ENCODE peak calls at places on chromosomes 12 and 14, in ten cellular contexts. One of them, this sample, is unnamed.

GRCh38 chr14:47278233-47278842 is 397.1 kb downstream of the MDGA2 start:
- DNase-seq in neural progenitor cell: peak
- DNase-seq in pancreas: no peak
- DNase-seq in astrocyte: peak
- DNase-seq in dorsolateral prefrontal cortex: peak
- DNase-seq in astrocyte of the cerebellum: no peak
- DNase-seq in CD8-positive, alpha-beta T cell: no peak
- DNase-seq in osteoblast: no peak
- DNase-seq in choroid plexus epithelial cell: peak
- DNase-seq in tibial artery: no peak
- DNase-seq in this sample: peak

GRCh38 chr14:65517635-65518542 is 105.4 kb downstream of the FUT8 start:
- DNase-seq in choroid plexus epithelial cell: no peak
- DNase-seq in astrocyte of the cerebellum: no peak
- DNase-seq in pancreas: no peak
- DNase-seq in dorsolateral prefrontal cortex: no peak
- DNase-seq in astrocyte: no peak
- DNase-seq in osteoblast: no peak
- DNase-seq in neural progenitor cell: no peak
- DNase-seq in CD8-positive, alpha-beta T cell: no peak
- DNase-seq in tibial artery: no peak
- DNase-seq in this sample: no peak

GRCh38 chr12:15662983-15663659 is 126.1 kb downstream of the EPS8 start:
- DNase-seq in astrocyte: peak
- DNase-seq in CD8-positive, alpha-beta T cell: no peak
- DNase-seq in choroid plexus epithelial cell: peak
- DNase-seq in pancreas: no peak
- DNase-seq in astrocyte of the cerebellum: no peak
- DNase-seq in tibial artery: no peak
- DNase-seq in dorsolateral prefrontal cortex: no peak
- DNase-seq in neural progenitor cell: no peak
- DNase-seq in osteoblast: no peak
- DNase-seq in this sample: peak

GRCh38 chr12:132327351-132328171 is 1.8 kb downstream of the GALNT9 start:
- DNase-seq in CD8-positive, alpha-beta T cell: no peak
- DNase-seq in tibial artery: peak
- DNase-seq in dorsolateral prefrontal cortex: no peak
- DNase-seq in astrocyte of the cerebellum: peak
- DNase-seq in osteoblast: peak
- DNase-seq in choroid plexus epithelial cell: peak
- DNase-seq in astrocyte: peak
- DNase-seq in pancreas: no peak
- DNase-seq in neural progenitor cell: no peak
- DNase-seq in this sample: peak

GRCh38 chr14:38469156-38469555 is 213.3 kb upstream of the CLEC14A start:
- DNase-seq in astrocyte: no peak
- DNase-seq in neural progenitor cell: no peak
- DNase-seq in pancreas: no peak
- DNase-seq in dorsolateral prefrontal cortex: no peak
- DNase-seq in choroid plexus epithelial cell: peak
- DNase-seq in osteoblast: no peak
- DNase-seq in CD8-positive, alpha-beta T cell: no peak
- DNase-seq in tibial artery: no peak
- DNase-seq in astrocyte of the cerebellum: no peak
- DNase-seq in this sample: no peak

GRCh38 chr14:54642121-54642520 is 75.2 kb downstream of the SAMD4A start:
- DNase-seq in CD8-positive, alpha-beta T cell: no peak
- DNase-seq in tibial artery: no peak
- DNase-seq in astrocyte of the cerebellum: no peak
- DNase-seq in choroid plexus epithelial cell: no peak
- DNase-seq in neural progenitor cell: no peak
- DNase-seq in pancreas: no peak
- DNase-seq in osteoblast: no peak
- DNase-seq in dorsolateral prefrontal cortex: no peak
- DNase-seq in astrocyte: no peak
- DNase-seq in this sample: no peak

GRCh38 chr12:28369483-28369882 is 179.2 kb downstream of the CCDC91 start:
- DNase-seq in astrocyte: no peak
- DNase-seq in dorsolateral prefrontal cortex: no peak
- DNase-seq in tibial artery: no peak
- DNase-seq in pancreas: no peak
- DNase-seq in astrocyte of the cerebellum: no peak
- DNase-seq in CD8-positive, alpha-beta T cell: no peak
- DNase-seq in osteoblast: no peak
- DNase-seq in choroid plexus epithelial cell: no peak
- DNase-seq in neural progenitor cell: no peak
- DNase-seq in this sample: no peak

GRCh38 chr14:98944989-98945388 is 327.0 kb downstream of the BCL11B start:
- DNase-seq in neural progenitor cell: no peak
- DNase-seq in tibial artery: no peak
- DNase-seq in pancreas: no peak
- DNase-seq in astrocyte of the cerebellum: no peak
- DNase-seq in astrocyte: no peak
- DNase-seq in CD8-positive, alpha-beta T cell: no peak
- DNase-seq in dorsolateral prefrontal cortex: no peak
- DNase-seq in osteoblast: no peak
- DNase-seq in choroid plexus epithelial cell: no peak
- DNase-seq in this sample: no peak

GRCh38 chr12:77689510-77690086 is 141.1 kb upstream of the NAV3 start:
- DNase-seq in neural progenitor cell: no peak
- DNase-seq in dorsolateral prefrontal cortex: no peak
- DNase-seq in CD8-positive, alpha-beta T cell: no peak
- DNase-seq in pancreas: no peak
- DNase-seq in tibial artery: no peak
- DNase-seq in choroid plexus epithelial cell: no peak
- DNase-seq in osteoblast: no peak
- DNase-seq in astrocyte: no peak
- DNase-seq in astrocyte of the cerebellum: no peak
- DNase-seq in this sample: no peak

GRCh38 chr12:77687346-77687745 is 143.3 kb upstream of the NAV3 start:
- DNase-seq in tibial artery: no peak
- DNase-seq in neural progenitor cell: no peak
- DNase-seq in pancreas: no peak
- DNase-seq in CD8-positive, alpha-beta T cell: no peak
- DNase-seq in choroid plexus epithelial cell: no peak
- DNase-seq in astrocyte of the cerebellum: no peak
- DNase-seq in dorsolateral prefrontal cortex: no peak
- DNase-seq in osteoblast: no peak
- DNase-seq in astrocyte: no peak
- DNase-seq in this sample: no peak

GRCh38 chr12:77685112-77685511 is 145.6 kb upstream of the NAV3 start:
- DNase-seq in tibial artery: peak
- DNase-seq in pancreas: no peak
- DNase-seq in CD8-positive, alpha-beta T cell: no peak
- DNase-seq in astrocyte of the cerebellum: peak
- DNase-seq in neural progenitor cell: peak
- DNase-seq in choroid plexus epithelial cell: peak
- DNase-seq in dorsolateral prefrontal cortex: no peak
- DNase-seq in osteoblast: peak
- DNase-seq in astrocyte: peak
- DNase-seq in this sample: peak

GRCh38 chr12:77685906-77686305 is 144.8 kb upstream of the NAV3 start:
- DNase-seq in astrocyte of the cerebellum: no peak
- DNase-seq in dorsolateral prefrontal cortex: no peak
- DNase-seq in pancreas: no peak
- DNase-seq in tibial artery: no peak
- DNase-seq in astrocyte: no peak
- DNase-seq in choroid plexus epithelial cell: no peak
- DNase-seq in neural progenitor cell: no peak
- DNase-seq in osteoblast: no peak
- DNase-seq in CD8-positive, alpha-beta T cell: no peak
- DNase-seq in this sample: no peak

GRCh38 chr12:77686760-77687159 is 143.9 kb upstream of the NAV3 start:
- DNase-seq in tibial artery: no peak
- DNase-seq in astrocyte of the cerebellum: peak
- DNase-seq in osteoblast: no peak
- DNase-seq in dorsolateral prefrontal cortex: no peak
- DNase-seq in choroid plexus epithelial cell: peak
- DNase-seq in pancreas: no peak
- DNase-seq in CD8-positive, alpha-beta T cell: no peak
- DNase-seq in astrocyte: no peak
- DNase-seq in neural progenitor cell: no peak
- DNase-seq in this sample: no peak
- TF ChIP-seq CTCF in tibial artery: no peak
- TF ChIP-seq CTCF in astrocyte of the cerebellum: peak
- TF ChIP-seq CTCF in osteoblast: peak
- TF ChIP-seq CTCF in dorsolateral prefrontal cortex: no peak
- TF ChIP-seq CTCF in choroid plexus epithelial cell: peak
- TF ChIP-seq CTCF in pancreas: no peak
- TF ChIP-seq CTCF in CD8-positive, alpha-beta T cell: no peak
- TF ChIP-seq CTCF in astrocyte: peak
- TF ChIP-seq CTCF in neural progenitor cell: peak
- TF ChIP-seq CTCF in this sample: no peak

DNA sequence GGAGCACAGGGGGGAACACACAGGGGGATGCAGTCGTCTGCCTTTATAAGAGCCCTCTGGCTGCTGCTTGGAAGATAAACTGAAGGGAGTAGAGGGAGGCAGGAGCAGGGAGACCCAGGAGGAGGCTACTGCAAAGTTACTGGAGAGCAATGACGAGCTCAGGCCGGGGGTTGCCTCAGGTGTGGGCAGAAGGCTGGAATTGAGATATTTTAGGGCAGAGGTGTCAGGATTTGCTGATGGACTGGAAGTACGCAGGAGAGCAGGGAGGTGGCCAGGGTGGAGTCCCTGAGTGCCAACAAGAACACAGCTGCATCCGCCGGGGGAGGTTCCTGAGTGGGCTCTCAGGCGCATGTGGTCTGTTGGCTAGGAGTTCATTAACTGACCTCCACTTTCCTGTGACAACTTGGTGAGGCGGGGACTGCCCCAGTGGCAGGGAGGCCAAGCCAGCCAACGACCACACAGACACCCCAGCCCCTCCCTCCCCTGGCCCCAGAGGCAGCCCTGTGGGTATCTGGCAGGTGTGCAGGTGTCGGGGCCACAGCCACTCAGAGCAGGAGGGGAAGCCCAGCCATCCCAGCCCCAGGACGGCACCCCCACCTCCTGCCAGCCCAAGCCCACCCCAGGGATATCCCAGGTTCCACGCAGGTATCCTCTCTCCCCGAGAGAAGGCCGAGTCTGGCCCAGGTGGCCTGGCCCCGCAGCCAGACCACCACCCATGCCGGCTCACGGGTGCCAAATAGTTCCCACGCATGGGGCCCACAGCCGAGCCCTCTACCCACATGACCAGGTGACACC is 85.4 kb downstream of the NCOR2 start:
- DNase-seq in astrocyte of the cerebellum: no peak
- DNase-seq in tibial artery: no peak
- DNase-seq in pancreas: no peak
- DNase-seq in CD8-positive, alpha-beta T cell: no peak
- DNase-seq in choroid plexus epithelial cell: no peak
- DNase-seq in dorsolateral prefrontal cortex: no peak
- DNase-seq in astrocyte: no peak
- DNase-seq in neural progenitor cell: no peak
- DNase-seq in osteoblast: no peak
- DNase-seq in this sample: no peak
- TF ChIP-seq CTCF in astrocyte of the cerebellum: no peak
- TF ChIP-seq CTCF in tibial artery: no peak
- TF ChIP-seq CTCF in pancreas: no peak
- TF ChIP-seq CTCF in CD8-positive, alpha-beta T cell: no peak
- TF ChIP-seq CTCF in choroid plexus epithelial cell: no peak
- TF ChIP-seq CTCF in dorsolateral prefrontal cortex: no peak
- TF ChIP-seq CTCF in astrocyte: no peak
- TF ChIP-seq CTCF in neural progenitor cell: no peak
- TF ChIP-seq CTCF in osteoblast: no peak
- TF ChIP-seq CTCF in this sample: no peak

GRCh38 chr12:76091245-76091757 is 6.8 kb upstream of the NAP1L1 start:
- DNase-seq in choroid plexus epithelial cell: no peak
- DNase-seq in dorsolateral prefrontal cortex: no peak
- DNase-seq in pancreas: no peak
- DNase-seq in astrocyte: no peak
- DNase-seq in tibial artery: no peak
- DNase-seq in osteoblast: no peak
- DNase-seq in neural progenitor cell: no peak
- DNase-seq in CD8-positive, alpha-beta T cell: no peak
- DNase-seq in astrocyte of the cerebellum: no peak
- DNase-seq in this sample: no peak

GRCh38 chr12:76096079-76096651 is 11.7 kb upstream of the NAP1L1 start:
- DNase-seq in CD8-positive, alpha-beta T cell: no peak
- DNase-seq in astrocyte: no peak
- DNase-seq in dorsolateral prefrontal cortex: no peak
- DNase-seq in choroid plexus epithelial cell: no peak
- DNase-seq in osteoblast: no peak
- DNase-seq in pancreas: no peak
- DNase-seq in neural progenitor cell: no peak
- DNase-seq in tibial artery: no peak
- DNase-seq in astrocyte of the cerebellum: no peak
- DNase-seq in this sample: no peak

GRCh38 chr12:76094754-76095153 is 10.3 kb upstream of the NAP1L1 start:
- DNase-seq in dorsolateral prefrontal cortex: no peak
- DNase-seq in astrocyte of the cerebellum: no peak
- DNase-seq in osteoblast: no peak
- DNase-seq in pancreas: no peak
- DNase-seq in astrocyte: no peak
- DNase-seq in choroid plexus epithelial cell: no peak
- DNase-seq in tibial artery: no peak
- DNase-seq in CD8-positive, alpha-beta T cell: no peak
- DNase-seq in neural progenitor cell: no peak
- DNase-seq in this sample: no peak
- TF ChIP-seq CTCF in dorsolateral prefrontal cortex: no peak
- TF ChIP-seq CTCF in astrocyte of the cerebellum: no peak
- TF ChIP-seq CTCF in osteoblast: no peak
- TF ChIP-seq CTCF in pancreas: no peak
- TF ChIP-seq CTCF in astrocyte: no peak
- TF ChIP-seq CTCF in choroid plexus epithelial cell: no peak
- TF ChIP-seq CTCF in tibial artery: no peak
- TF ChIP-seq CTCF in CD8-positive, alpha-beta T cell: no peak
- TF ChIP-seq CTCF in neural progenitor cell: no peak
- TF ChIP-seq CTCF in this sample: peak

DNA sequence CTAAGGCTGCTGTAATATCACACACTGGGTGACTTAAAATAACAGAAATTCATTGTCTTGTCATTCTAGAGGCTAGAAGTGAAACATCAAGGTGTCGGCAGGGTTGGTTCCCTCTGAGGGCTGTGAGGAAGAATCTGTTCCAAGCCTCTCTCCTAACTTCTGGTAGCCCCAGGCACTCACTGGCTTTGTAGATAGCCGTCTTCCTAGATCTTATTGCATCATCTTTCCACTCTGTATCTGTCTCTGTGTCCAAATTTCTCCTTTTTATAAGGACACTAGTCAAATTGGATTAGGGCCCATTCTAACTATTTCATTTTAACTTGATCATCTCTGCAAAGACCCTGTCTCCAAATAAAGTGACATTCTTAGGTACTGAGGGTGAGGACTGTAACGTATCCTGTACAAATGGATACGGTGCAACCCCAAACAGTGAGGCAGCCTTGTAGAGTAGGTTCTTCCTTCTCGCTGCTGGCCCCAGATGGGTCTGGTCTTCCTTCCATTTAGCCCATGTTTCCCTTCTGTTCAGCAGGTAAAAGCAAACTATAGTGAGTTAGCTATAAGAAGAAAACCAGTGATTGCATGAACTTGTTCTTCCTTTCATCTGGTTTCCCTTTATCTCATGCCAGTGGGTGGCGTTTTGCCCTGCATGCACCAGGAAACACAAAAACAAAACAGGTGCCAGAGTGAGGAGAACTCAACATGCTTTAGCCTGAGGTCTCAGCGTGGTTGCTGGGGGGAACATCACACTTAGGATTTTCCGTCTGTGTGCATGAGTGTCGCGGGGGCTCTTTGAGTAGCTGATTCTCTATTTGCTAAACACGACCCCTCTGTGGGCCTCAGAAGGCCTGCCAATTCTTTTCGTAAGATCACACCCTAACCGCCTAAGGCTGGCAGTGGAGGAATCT is 19.5 kb downstream of the TTC9 start:
- DNase-seq in CD8-positive, alpha-beta T cell: peak
- DNase-seq in pancreas: no peak
- DNase-seq in dorsolateral prefrontal cortex: no peak
- DNase-seq in neural progenitor cell: no peak
- DNase-seq in astrocyte of the cerebellum: no peak
- DNase-seq in tibial artery: no peak
- DNase-seq in choroid plexus epithelial cell: no peak
- DNase-seq in astrocyte: no peak
- DNase-seq in osteoblast: no peak
- DNase-seq in this sample: peak
- TF ChIP-seq CTCF in CD8-positive, alpha-beta T cell: no peak
- TF ChIP-seq CTCF in pancreas: no peak
- TF ChIP-seq CTCF in dorsolateral prefrontal cortex: no peak
- TF ChIP-seq CTCF in neural progenitor cell: no peak
- TF ChIP-seq CTCF in astrocyte of the cerebellum: no peak
- TF ChIP-seq CTCF in tibial artery: no peak
- TF ChIP-seq CTCF in choroid plexus epithelial cell: no peak
- TF ChIP-seq CTCF in astrocyte: no peak
- TF ChIP-seq CTCF in osteoblast: no peak
- TF ChIP-seq CTCF in this sample: peak